ENCODE peak calls at places on chromosomes 4 and X, in four cellular contexts. U is upper lobe of right lung, Y is adrenal gland, L is lower lobe of right lung. M is an unnamed sample.

GRCh38 chrX:130691576-130691975 is 211.4 kb downstream of the ENOX2 start:
- DNase-seq in U (no peak), Y (no peak), L (no peak), M (no peak)

GRCh38 chrX:40299028-40299479 is 201.3 kb upstream of the BCOR start:
- DNase-seq in U (no peak), Y (no peak), L (no peak), M (no peak)

GRCh38 chr4:79121875-79122358 is 182.7 kb upstream of the PAQR3 start:
- DNase-seq in U (no peak), Y (no peak), L (no peak), M (no peak)

GRCh38 chr4:124322234-124322831 is 390.2 kb downstream of the ANKRD50 start:
- DNase-seq in U (no peak), Y (no peak), L (no peak), M (no peak)

GRCh38 chr4:48564151-48564550 is 74.1 kb downstream of the ZAR1 start:
- DNase-seq in U (no peak), Y (no peak), L (no peak), M (no peak)

GRCh38 chrX:110418220-110418856 is 59.7 kb downstream of the RTL9 start:
- DNase-seq in U (peak), Y (peak), L (peak), M (no peak)

GRCh38 chr4:162485486-162485885 is 321.7 kb upstream of the FSTL5 start:
- DNase-seq in U (no peak), Y (no peak), L (no peak), M (no peak)

GRCh38 chr4:26822546-26822945 is 38.1 kb upstream of the STIM2 start:
- DNase-seq in U (no peak), Y (no peak), L (no peak), M (no peak)

GRCh38 chr4:115918149-115918548 is 804.7 kb upstream of the NDST4 start:
- DNase-seq in U (no peak), Y (no peak), L (no peak), M (no peak)

GRCh38 chr4:115927382-115927781 is 814.0 kb upstream of the NDST4 start:
- DNase-seq in U (no peak), Y (no peak), L (no peak), M (no peak)

GRCh38 chr4:115920637-115921036 is 807.2 kb upstream of the NDST4 start:
- DNase-seq in U (no peak), Y (no peak), L (no peak), M (peak)

GRCh38 chr4:115923152-115923551 is 809.7 kb upstream of the NDST4 start:
- DNase-seq in U (no peak), Y (no peak), L (no peak), M (no peak)
- H3K27ac ChIP-seq in U (no peak), Y (no peak), L (no peak), M (no peak)

DNA sequence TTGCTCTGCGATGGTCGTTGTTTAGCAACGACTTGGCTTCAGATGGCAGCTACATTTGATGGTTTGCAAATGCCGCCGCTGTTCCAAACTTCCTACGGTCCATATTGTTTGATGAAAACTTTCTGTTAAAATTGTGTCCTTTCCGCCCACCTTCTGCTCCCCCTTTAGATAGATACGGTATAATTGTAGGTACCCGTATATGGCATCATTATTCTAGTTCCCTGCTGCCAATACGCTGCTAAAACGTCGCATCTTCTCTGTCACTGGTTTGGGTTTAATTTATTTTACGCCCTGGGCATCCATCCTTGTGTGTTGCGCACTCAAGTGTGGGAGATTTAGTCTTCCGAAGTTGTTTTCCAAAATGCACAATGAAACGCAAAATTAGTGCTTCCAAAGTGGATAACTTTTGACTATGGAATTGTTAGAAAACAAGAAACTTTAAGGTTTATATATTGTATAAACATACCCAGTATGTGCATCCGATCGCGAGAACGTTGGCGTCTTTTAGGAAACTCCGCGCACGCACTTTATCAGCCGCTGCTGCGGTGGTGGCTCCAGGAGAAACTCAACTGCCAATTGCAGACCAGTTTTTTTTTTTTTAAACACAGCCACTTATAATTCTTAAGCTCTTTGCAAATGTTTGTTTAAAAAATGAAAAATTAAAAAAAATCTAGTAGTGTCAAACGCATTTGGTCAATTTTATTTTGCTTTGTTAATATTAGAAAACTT is 1.7 kb downstream of the ATOH1 start:
- DNase-seq in U (no peak), Y (no peak), L (no peak), M (no peak)
- H3K4me3 ChIP-seq in U (no peak), Y (no peak), L (no peak), M (no peak)

GRCh38 chr4:80141543-80141942 is 55.8 kb upstream of the PRDM8 start:
- DNase-seq in U (no peak), Y (no peak), L (no peak), M (no peak)

GRCh38 chr4:80139668-80140067 is 57.6 kb upstream of the PRDM8 start:
- DNase-seq in U (no peak), Y (no peak), L (no peak), M (no peak)

GRCh38 chr4:80138556-80139538 is 58.5 kb upstream of the PRDM8 start:
- DNase-seq in U (no peak), Y (no peak), L (no peak), M (no peak)

GRCh38 chr4:80142396-80143304 is 54.7 kb upstream of the PRDM8 start:
- DNase-seq in U (no peak), Y (no peak), L (no peak), M (no peak)

GRCh38 chr4:80140237-80140636 is 57.1 kb upstream of the PRDM8 start:
- DNase-seq in U (no peak), Y (no peak), L (no peak), M (no peak)
- H3K27ac ChIP-seq in U (no peak), Y (no peak), L (no peak), M (no peak)

GRCh38 chrX:30975467-30975866 is 86.4 kb upstream of the TAB3 start:
- DNase-seq in U (no peak), Y (no peak), L (no peak), M (no peak)

GRCh38 chrX:30973784-30974427 is 84.9 kb upstream of the TAB3 start:
- DNase-seq in U (no peak), Y (no peak), L (no peak), M (no peak)

GRCh38 chrX:30967516-30967915 is 78.5 kb upstream of the TAB3 start:
- DNase-seq in U (no peak), Y (no peak), L (no peak), M (no peak)

GRCh38 chrX:30971761-30972603 is 82.9 kb upstream of the TAB3 start:
- DNase-seq in U (no peak), Y (peak), L (no peak), M (no peak)
- H3K4me3 ChIP-seq in U (peak), Y (no peak), L (peak), M (no peak)

GRCh38 chr4:1902243-1902642 is 31.1 kb downstream of the NSD2 start:
- DNase-seq in U (peak), Y (no peak), L (no peak), M (no peak)
- H3K27ac ChIP-seq in U (no peak), Y (no peak), L (no peak), M (no peak)

GRCh38 chrX:2432298-2432863 is 68.4 kb downstream of the DHRSX start:
- DNase-seq in U (no peak), Y (no peak), L (no peak), M (no peak)

GRCh38 chrX:2435465-2435864 is 65.3 kb downstream of the DHRSX start:
- DNase-seq in U (no peak), Y (no peak), L (no peak), M (no peak)

GRCh38 chrX:2430265-2430825 is 70.4 kb downstream of the DHRSX start:
- DNase-seq in U (peak), Y (no peak), L (peak), M (peak)

GRCh38 chrX:2434270-2434669 is 66.5 kb downstream of the DHRSX start:
- DNase-seq in U (no peak), Y (no peak), L (no peak), M (no peak)

GRCh38 chrX:2434764-2435163 is 66.0 kb downstream of the DHRSX start:
- DNase-seq in U (no peak), Y (no peak), L (no peak), M (no peak)
- H3K4me3 ChIP-seq in U (no peak), Y (no peak), L (no peak), M (no peak)

DNA sequence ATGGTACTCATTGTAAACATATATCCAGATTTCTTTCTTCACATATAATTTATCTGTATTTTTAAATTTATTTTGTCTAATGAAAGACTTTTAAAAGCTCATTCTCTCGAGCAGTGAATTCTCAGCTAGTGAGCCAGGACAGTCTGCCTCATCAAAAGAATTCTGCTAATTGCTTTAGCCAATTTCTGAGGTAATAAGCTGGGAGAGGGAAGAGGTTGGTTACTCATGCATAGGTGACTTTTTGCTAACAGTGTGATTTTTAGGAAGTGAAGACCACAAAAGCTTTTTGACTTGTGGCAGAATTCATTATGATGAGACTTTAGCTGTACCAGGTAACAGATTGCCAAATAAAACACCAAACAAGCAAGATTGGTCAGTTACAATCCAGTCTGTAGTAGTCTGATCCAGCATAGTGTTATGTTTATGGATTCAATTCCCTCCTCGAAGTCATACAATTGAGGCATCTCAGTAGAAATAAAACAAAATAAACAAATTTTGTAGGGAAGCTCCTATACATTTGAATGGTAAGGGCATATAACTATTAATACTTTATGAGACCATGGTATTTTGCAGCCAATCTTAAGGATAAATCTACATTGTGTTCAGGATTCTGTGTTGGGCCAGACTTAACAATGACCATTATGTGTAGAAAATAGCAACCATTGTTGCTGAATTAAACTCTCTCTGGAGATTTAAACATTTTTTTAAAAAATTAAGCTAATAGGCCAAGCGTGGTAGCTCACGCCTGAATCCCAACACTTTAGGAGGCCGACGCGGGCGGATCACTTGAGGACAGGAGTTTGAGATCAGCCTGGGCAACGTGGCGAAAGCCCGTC is 21.3 kb downstream of the PLS3 start:
- DNase-seq in U (no peak), Y (no peak), L (no peak), M (no peak)
- H3K27ac ChIP-seq in U (peak), Y (no peak), L (peak), M (peak)

DNA sequence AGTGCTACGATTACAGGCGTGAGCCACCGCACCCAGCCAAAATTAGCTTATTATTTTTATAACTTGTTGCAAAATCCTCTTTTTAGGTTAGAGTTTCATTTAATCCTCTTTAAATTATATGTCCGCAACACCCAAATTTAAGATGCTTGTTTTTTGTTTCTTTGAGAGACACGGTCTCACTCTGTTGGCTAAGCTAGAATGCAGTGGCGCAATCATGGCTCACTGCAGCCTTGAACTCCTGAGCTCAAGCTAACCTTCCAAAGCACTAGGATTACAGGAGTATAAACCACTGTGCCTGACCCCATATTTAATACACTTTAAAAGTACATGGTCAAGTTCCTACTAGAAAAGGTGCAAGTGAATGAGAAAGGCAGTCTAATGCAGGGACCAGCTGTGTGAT is 2.2 kb downstream of the RBBP7 start:
- DNase-seq in U (no peak), Y (peak), L (no peak), M (no peak)
- H3K4me3 ChIP-seq in U (no peak), Y (no peak), L (no peak), M (no peak)